ENCODE peak calls at places on chromosomes 11 and 22, in six cellular contexts. One of them, this sample, is unnamed.

GRCh38 chr11:128299132-128299726 is 288.1 kb downstream of the ETS1 start:
- DNase-seq in H9: no peak
- DNase-seq in GM23248: peak; percentile 75
- DNase-seq in heart left ventricle: no peak
- DNase-seq in kidney: no peak
- DNase-seq in Panc1: no peak
- DNase-seq in this sample: no peak

GRCh38 chr22:50686794-50687193 is 14.2 kb downstream of the SHANK3 start:
- DNase-seq in H9: no peak
- DNase-seq in GM23248: no peak
- DNase-seq in heart left ventricle: no peak
- DNase-seq in kidney: no peak
- DNase-seq in Panc1: no peak
- DNase-seq in this sample: no peak

GRCh38 chr11:107157146-107157808 is 139.0 kb upstream of the GUCY1A2 start:
- DNase-seq in H9: no peak
- DNase-seq in GM23248: no peak
- DNase-seq in heart left ventricle: no peak
- DNase-seq in kidney: no peak
- DNase-seq in Panc1: no peak
- DNase-seq in this sample: no peak

GRCh38 chr11:76524919-76525318 is 80.1 kb downstream of the EMSY start:
- DNase-seq in H9: no peak
- DNase-seq in GM23248: peak; percentile 89
- DNase-seq in heart left ventricle: peak; percentile 31
- DNase-seq in kidney: no peak
- DNase-seq in Panc1: no peak
- DNase-seq in this sample: no peak

GRCh38 chr11:1531961-1532586 is 40.0 kb downstream of the DUSP8 start:
- DNase-seq in H9: no peak
- DNase-seq in GM23248: peak; percentile 94
- DNase-seq in heart left ventricle: peak; percentile 76
- DNase-seq in kidney: no peak
- DNase-seq in Panc1: no peak
- DNase-seq in this sample: peak; percentile 91

GRCh38 chr11:57460017-57460755 is at the start of gene RTN4RL2:
- DNase-seq in H9: peak; percentile 80
- DNase-seq in GM23248: peak; percentile 67
- DNase-seq in heart left ventricle: peak; percentile 54
- DNase-seq in kidney: peak; percentile 78
- DNase-seq in Panc1: no peak
- DNase-seq in this sample: peak; percentile 52

GRCh38 chr22:49643466-49643865 is 184.2 kb downstream of the BRD1 start:
- DNase-seq in H9: no peak
- DNase-seq in GM23248: no peak
- DNase-seq in heart left ventricle: no peak
- DNase-seq in kidney: no peak
- DNase-seq in Panc1: no peak
- DNase-seq in this sample: no peak

GRCh38 chr11:12737024-12737423 is 62.8 kb downstream of the TEAD1 start:
- DNase-seq in H9: no peak
- DNase-seq in GM23248: no peak
- DNase-seq in heart left ventricle: no peak
- DNase-seq in kidney: no peak
- DNase-seq in Panc1: no peak
- DNase-seq in this sample: no peak

GRCh38 chr22:30046716-30047363 is 33.4 kb upstream of the HORMAD2 start:
- DNase-seq in H9: no peak
- DNase-seq in GM23248: no peak
- DNase-seq in heart left ventricle: no peak
- DNase-seq in kidney: no peak
- DNase-seq in Panc1: no peak
- DNase-seq in this sample: no peak

GRCh38 chr11:116786966-116787365 is 857 bp downstream of the ZPR1 start:
- DNase-seq in H9: no peak
- DNase-seq in GM23248: no peak
- DNase-seq in heart left ventricle: no peak
- DNase-seq in kidney: no peak
- DNase-seq in Panc1: no peak
- DNase-seq in this sample: no peak

GRCh38 chr11:44718612-44719390 is 8.0 kb upstream of the TSPAN18 start:
- DNase-seq in H9: no peak
- DNase-seq in GM23248: no peak
- DNase-seq in heart left ventricle: no peak
- DNase-seq in kidney: no peak
- DNase-seq in Panc1: no peak
- DNase-seq in this sample: peak; percentile 71

GRCh38 chr11:6156628-6157367 is 13.3 kb downstream of the OR52B2 start:
- DNase-seq in H9: no peak
- DNase-seq in GM23248: peak; percentile 12
- DNase-seq in heart left ventricle: no peak
- DNase-seq in kidney: no peak
- DNase-seq in Panc1: no peak
- DNase-seq in this sample: no peak

GRCh38 chr22:20062043-20062765 is 17.8 kb upstream of the DGCR8 start:
- DNase-seq in H9: no peak
- DNase-seq in GM23248: no peak
- DNase-seq in heart left ventricle: no peak
- DNase-seq in kidney: no peak
- DNase-seq in Panc1: no peak
- DNase-seq in this sample: no peak

GRCh38 chr11:108199446-108200321 is 22.8 kb downstream of the NPAT start:
- DNase-seq in H9: no peak
- DNase-seq in GM23248: peak; percentile 66
- DNase-seq in heart left ventricle: no peak
- DNase-seq in kidney: no peak
- DNase-seq in Panc1: no peak
- DNase-seq in this sample: no peak

GRCh38 chr11:118241191-118242098 is 10.7 kb downstream of the MPZL3 start:
- DNase-seq in H9: no peak
- DNase-seq in GM23248: peak; percentile 69
- DNase-seq in heart left ventricle: peak; percentile 12
- DNase-seq in kidney: no peak
- DNase-seq in Panc1: no peak
- DNase-seq in this sample: peak; percentile 64

GRCh38 chr11:115717215-115717584 is 213.0 kb upstream of the CADM1 start:
- DNase-seq in H9: no peak
- DNase-seq in GM23248: no peak
- DNase-seq in heart left ventricle: peak; percentile 28
- DNase-seq in kidney: no peak
- DNase-seq in Panc1: no peak
- DNase-seq in this sample: no peak

GRCh38 chr11:2885676-2886081 is at the start of gene CDKN1C:
- DNase-seq in H9: peak; percentile 92
- DNase-seq in GM23248: peak; percentile 79
- DNase-seq in heart left ventricle: peak; percentile 89
- DNase-seq in kidney: peak; percentile 96
- DNase-seq in Panc1: no peak
- DNase-seq in this sample: peak; percentile 85

GRCh38 chr22:38305481-38306448 is 11.5 kb downstream of the CSNK1E start:
- DNase-seq in H9: peak; percentile 80
- DNase-seq in GM23248: peak; percentile 58
- DNase-seq in heart left ventricle: no peak
- DNase-seq in kidney: no peak
- DNase-seq in Panc1: no peak
- DNase-seq in this sample: no peak

GRCh38 chr11:68013611-68014156 is 3.6 kb downstream of the ALDH3B1 start:
- DNase-seq in H9: no peak
- DNase-seq in GM23248: no peak
- DNase-seq in heart left ventricle: no peak
- DNase-seq in kidney: peak; percentile 71
- DNase-seq in Panc1: no peak
- DNase-seq in this sample: no peak

GRCh38 chr22:24391836-24392217 is 35.6 kb upstream of the ADORA2A start:
- DNase-seq in H9: no peak
- DNase-seq in GM23248: peak; percentile 79
- DNase-seq in heart left ventricle: no peak
- DNase-seq in kidney: no peak
- DNase-seq in Panc1: no peak
- DNase-seq in this sample: no peak

GRCh38 chr11:35040221-35040942 is 98.6 kb upstream of the CD44 start:
- DNase-seq in H9: no peak
- DNase-seq in GM23248: peak; percentile 85
- DNase-seq in heart left ventricle: no peak
- DNase-seq in kidney: no peak
- DNase-seq in Panc1: peak; percentile 72
- DNase-seq in this sample: no peak

DNA sequence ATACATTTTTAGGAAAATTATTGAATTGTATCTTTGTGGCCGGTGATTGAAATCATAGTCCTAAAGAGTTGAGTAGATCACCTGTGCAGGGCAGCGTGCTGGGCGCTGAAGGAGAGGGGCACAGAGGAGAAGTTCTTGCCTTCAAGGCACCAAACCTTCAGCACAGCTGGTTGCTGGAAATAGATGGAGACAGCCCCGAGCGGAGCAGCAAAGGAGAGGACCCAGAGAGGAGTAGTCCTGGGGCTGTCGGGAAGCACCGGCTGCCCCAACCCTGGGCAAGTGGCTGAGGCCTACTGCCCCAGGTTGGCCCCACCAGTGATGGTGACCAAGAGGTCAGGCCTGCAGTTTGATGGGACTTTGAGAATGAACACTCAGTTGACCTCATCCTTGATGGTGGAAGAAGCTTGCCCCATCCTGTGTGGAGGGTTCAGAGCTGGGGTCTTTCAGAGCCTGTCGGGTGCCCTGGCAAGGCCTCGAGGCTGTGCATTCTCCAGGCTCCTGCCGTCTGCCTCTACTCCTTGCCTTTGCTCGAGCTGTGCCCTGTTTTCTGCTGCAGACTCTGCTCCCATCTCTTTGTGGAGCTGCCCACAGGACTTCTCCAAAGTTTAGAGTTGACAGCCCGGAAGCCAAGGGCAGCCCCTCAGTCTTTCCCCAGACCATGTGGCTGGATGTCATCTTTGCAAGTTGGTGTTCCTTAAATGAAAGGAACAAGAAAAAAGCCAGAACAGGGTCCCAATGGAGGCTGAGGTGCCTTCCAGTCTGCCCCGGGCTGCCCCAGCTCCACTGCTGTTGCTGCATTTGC is 285.1 kb downstream of the TBC1D22A start:
- DNase-seq in H9: no peak
- DNase-seq in GM23248: no peak
- DNase-seq in heart left ventricle: no peak
- DNase-seq in kidney: peak; percentile 45
- DNase-seq in Panc1: no peak
- DNase-seq in this sample: no peak
- H3K27ac ChIP-seq in H9: no peak overlapping the region
- H3K27ac ChIP-seq in GM23248: no peak overlapping the region
- H3K27ac ChIP-seq in heart left ventricle: no peak overlapping the region
- H3K27ac ChIP-seq in kidney: no peak overlapping the region
- H3K27ac ChIP-seq in Panc1: no peak overlapping the region
- H3K27ac ChIP-seq in this sample: no peak overlapping the region

GRCh38 chr22:36406721-36407120 is 19.0 kb upstream of the MYH9 start:
- DNase-seq in H9: no peak
- DNase-seq in GM23248: no peak
- DNase-seq in heart left ventricle: no peak
- DNase-seq in kidney: no peak
- DNase-seq in Panc1: no peak
- DNase-seq in this sample: no peak

GRCh38 chr22:36405671-36406070 is 17.9 kb upstream of the MYH9 start:
- DNase-seq in H9: no peak
- DNase-seq in GM23248: peak; percentile 63
- DNase-seq in heart left ventricle: no peak
- DNase-seq in kidney: no peak
- DNase-seq in Panc1: no peak
- DNase-seq in this sample: peak; percentile 44

GRCh38 chr22:36404436-36404835 is 16.7 kb upstream of the MYH9 start:
- DNase-seq in H9: no peak
- DNase-seq in GM23248: no peak
- DNase-seq in heart left ventricle: no peak
- DNase-seq in kidney: no peak
- DNase-seq in Panc1: no peak
- DNase-seq in this sample: no peak

GRCh38 chr22:36405221-36405631 is 17.5 kb upstream of the MYH9 start:
- DNase-seq in H9: no peak
- DNase-seq in GM23248: no peak
- DNase-seq in heart left ventricle: no peak
- DNase-seq in kidney: no peak
- DNase-seq in Panc1: no peak
- DNase-seq in this sample: no peak

GRCh38 chr22:36406139-36406538 is 18.4 kb upstream of the MYH9 start:
- DNase-seq in H9: no peak
- DNase-seq in GM23248: peak; percentile 23
- DNase-seq in heart left ventricle: no peak
- DNase-seq in kidney: no peak
- DNase-seq in Panc1: no peak
- DNase-seq in this sample: peak; percentile 75
- H3K27ac ChIP-seq in H9: no peak overlapping the region
- H3K27ac ChIP-seq in GM23248: no peak overlapping the region
- H3K27ac ChIP-seq in heart left ventricle: no peak overlapping the region
- H3K27ac ChIP-seq in kidney: no peak overlapping the region
- H3K27ac ChIP-seq in Panc1: no peak overlapping the region
- H3K27ac ChIP-seq in this sample: peak overlapping the region; percentile 64

DNA sequence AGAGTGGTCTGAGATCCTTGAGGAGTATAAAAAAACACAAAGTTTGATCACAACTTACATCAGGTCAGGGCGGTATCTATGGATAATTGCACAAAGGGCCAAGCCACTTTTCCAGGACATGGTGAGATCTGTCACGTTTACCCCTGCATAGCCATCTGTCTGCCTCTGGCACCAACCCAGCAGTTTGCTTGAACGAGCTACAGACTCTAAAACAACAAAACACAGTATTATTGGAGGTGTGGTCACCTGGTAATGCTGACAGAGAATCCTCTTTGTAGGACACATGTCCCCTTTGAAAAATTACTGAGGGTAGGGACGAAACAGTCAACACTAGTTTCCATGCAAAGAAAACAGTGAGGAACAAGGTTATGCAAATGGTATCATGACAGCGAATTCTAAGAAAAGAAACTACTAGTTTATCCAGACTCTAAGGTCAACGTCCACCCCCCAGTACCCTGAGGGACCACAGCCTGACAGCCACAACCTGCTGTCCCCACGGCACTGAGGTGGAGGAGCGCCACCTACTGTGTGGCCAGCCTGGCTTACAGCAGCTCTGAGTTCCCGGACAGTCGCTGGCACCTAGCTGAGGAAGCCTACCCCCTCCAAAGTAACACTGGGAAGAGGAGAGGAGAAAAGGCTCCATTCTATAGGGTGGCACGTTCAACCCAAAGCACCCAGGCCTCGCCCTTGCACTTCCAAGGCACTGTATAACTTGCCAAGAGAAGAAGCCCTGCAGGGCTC is 117.3 kb upstream of the BID start:
- DNase-seq in H9: peak; percentile 55
- DNase-seq in GM23248: no peak
- DNase-seq in heart left ventricle: peak; percentile 65
- DNase-seq in kidney: no peak
- DNase-seq in Panc1: no peak
- DNase-seq in this sample: no peak
- H3K27ac ChIP-seq in H9: no peak overlapping the region
- H3K27ac ChIP-seq in GM23248: no peak overlapping the region
- H3K27ac ChIP-seq in heart left ventricle: peak overlapping the region; percentile 91
- H3K27ac ChIP-seq in kidney: no peak overlapping the region
- H3K27ac ChIP-seq in Panc1: no peak overlapping the region
- H3K27ac ChIP-seq in this sample: no peak overlapping the region

DNA sequence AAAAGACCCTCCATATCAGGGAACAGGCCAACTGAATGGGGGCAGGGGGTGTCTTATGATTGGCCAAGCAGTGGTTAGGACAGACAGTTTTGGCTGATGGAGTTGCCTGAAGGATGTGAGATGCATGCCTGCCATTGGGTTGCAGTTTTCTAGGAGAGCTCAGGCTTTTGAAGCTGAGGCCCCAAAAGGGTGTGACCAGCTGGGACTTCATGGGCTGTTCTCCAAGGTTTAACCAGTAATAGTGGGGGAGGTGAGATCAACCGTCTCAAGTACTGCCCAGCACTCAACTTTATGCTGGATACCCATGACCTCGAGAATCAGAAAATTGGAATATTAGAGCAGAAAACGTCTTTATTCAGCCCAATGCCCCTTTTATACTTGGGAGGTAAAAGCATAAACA is 13.5 kb downstream of the DTX4 start:
- DNase-seq in H9: no peak
- DNase-seq in GM23248: peak; percentile 15
- DNase-seq in heart left ventricle: no peak
- DNase-seq in kidney: no peak
- DNase-seq in Panc1: no peak
- DNase-seq in this sample: no peak
- H3K27ac ChIP-seq in H9: no peak overlapping the region
- H3K27ac ChIP-seq in GM23248: no peak overlapping the region
- H3K27ac ChIP-seq in heart left ventricle: no peak overlapping the region
- H3K27ac ChIP-seq in kidney: no peak overlapping the region
- H3K27ac ChIP-seq in Panc1: no peak overlapping the region
- H3K27ac ChIP-seq in this sample: peak overlapping the region; percentile 61